ENCODE peak calls at places on chromosomes 16 and 17, in ten cellular contexts. One of them, this sample, is unnamed.

GRCh38 chr16:64712027-64712426 is 409.8 kb downstream of the CDH11 start:
- DNase-seq in Peyer's patch: no peak
- DNase-seq in body of pancreas: no peak
- DNase-seq in adrenal gland: no peak
- DNase-seq in prostate gland: no peak
- DNase-seq in spleen: no peak
- DNase-seq in esophagus squamous epithelium: no peak
- DNase-seq in H54: no peak
- DNase-seq in heart left ventricle: no peak
- DNase-seq in sigmoid colon: no peak
- DNase-seq in this sample: no peak

GRCh38 chr16:10937068-10937859 is 5.0 kb downstream of the DEXI start:
- DNase-seq in adrenal gland: no peak
- DNase-seq in Peyer's patch: no peak
- DNase-seq in prostate gland: peak
- DNase-seq in spleen: peak
- DNase-seq in esophagus squamous epithelium: no peak
- DNase-seq in sigmoid colon: no peak
- DNase-seq in heart left ventricle: no peak
- DNase-seq in H54: no peak
- DNase-seq in body of pancreas: peak
- DNase-seq in this sample: no peak

GRCh38 chr16:530111-530817 is 2.8 kb downstream of the CAPN15 start:
- DNase-seq in prostate gland: no peak
- DNase-seq in adrenal gland: no peak
- DNase-seq in sigmoid colon: no peak
- DNase-seq in heart left ventricle: no peak
- DNase-seq in H54: no peak
- DNase-seq in esophagus squamous epithelium: no peak
- DNase-seq in spleen: no peak
- DNase-seq in Peyer's patch: no peak
- DNase-seq in body of pancreas: no peak
- DNase-seq in this sample: no peak

GRCh38 chr17:44386182-44386525 is 3.3 kb downstream of the ITGA2B start:
- DNase-seq in sigmoid colon: no peak
- DNase-seq in adrenal gland: no peak
- DNase-seq in Peyer's patch: no peak
- DNase-seq in heart left ventricle: no peak
- DNase-seq in H54: no peak
- DNase-seq in prostate gland: no peak
- DNase-seq in esophagus squamous epithelium: no peak
- DNase-seq in spleen: no peak
- DNase-seq in body of pancreas: no peak
- DNase-seq in this sample: no peak

GRCh38 chr16:81485225-81485624 is 40.6 kb downstream of the CMIP start:
- DNase-seq in prostate gland: no peak
- DNase-seq in adrenal gland: no peak
- DNase-seq in spleen: no peak
- DNase-seq in esophagus squamous epithelium: no peak
- DNase-seq in heart left ventricle: no peak
- DNase-seq in sigmoid colon: no peak
- DNase-seq in Peyer's patch: no peak
- DNase-seq in H54: no peak
- DNase-seq in body of pancreas: no peak
- DNase-seq in this sample: no peak

GRCh38 chr16:10558746-10559641 is 21.4 kb downstream of the EMP2 start:
- DNase-seq in prostate gland: peak
- DNase-seq in H54: peak
- DNase-seq in spleen: peak
- DNase-seq in Peyer's patch: no peak
- DNase-seq in body of pancreas: peak
- DNase-seq in heart left ventricle: peak
- DNase-seq in sigmoid colon: peak
- DNase-seq in esophagus squamous epithelium: no peak
- DNase-seq in adrenal gland: peak
- DNase-seq in this sample: peak

GRCh38 chr16:15581127-15581815 is 61.7 kb downstream of the MARF1 start:
- DNase-seq in H54: no peak
- DNase-seq in adrenal gland: no peak
- DNase-seq in heart left ventricle: no peak
- DNase-seq in esophagus squamous epithelium: no peak
- DNase-seq in prostate gland: no peak
- DNase-seq in sigmoid colon: no peak
- DNase-seq in spleen: no peak
- DNase-seq in Peyer's patch: no peak
- DNase-seq in body of pancreas: no peak
- DNase-seq in this sample: no peak

GRCh38 chr17:39925282-39926134 is 1.9 kb downstream of the ORMDL3 start:
- DNase-seq in prostate gland: no peak
- DNase-seq in spleen: no peak
- DNase-seq in H54: no peak
- DNase-seq in body of pancreas: no peak
- DNase-seq in adrenal gland: no peak
- DNase-seq in heart left ventricle: no peak
- DNase-seq in sigmoid colon: no peak
- DNase-seq in Peyer's patch: no peak
- DNase-seq in esophagus squamous epithelium: no peak
- DNase-seq in this sample: no peak

GRCh38 chr17:4072487-4073157 is 70.2 kb downstream of the ZZEF1 start:
- DNase-seq in H54: no peak
- DNase-seq in prostate gland: peak
- DNase-seq in body of pancreas: no peak
- DNase-seq in sigmoid colon: no peak
- DNase-seq in spleen: no peak
- DNase-seq in adrenal gland: no peak
- DNase-seq in Peyer's patch: no peak
- DNase-seq in esophagus squamous epithelium: no peak
- DNase-seq in heart left ventricle: no peak
- DNase-seq in this sample: no peak

GRCh38 chr16:14354561-14355351 is 275.3 kb downstream of the PARN start:
- DNase-seq in adrenal gland: peak
- DNase-seq in prostate gland: no peak
- DNase-seq in H54: no peak
- DNase-seq in sigmoid colon: no peak
- DNase-seq in spleen: no peak
- DNase-seq in Peyer's patch: peak
- DNase-seq in body of pancreas: no peak
- DNase-seq in esophagus squamous epithelium: no peak
- DNase-seq in heart left ventricle: no peak
- DNase-seq in this sample: no peak

GRCh38 chr17:29176500-29177351 is 3.5 kb downstream of the MYO18A start:
- DNase-seq in H54: peak
- DNase-seq in spleen: peak
- DNase-seq in Peyer's patch: peak
- DNase-seq in heart left ventricle: no peak
- DNase-seq in prostate gland: peak
- DNase-seq in sigmoid colon: peak
- DNase-seq in body of pancreas: peak
- DNase-seq in adrenal gland: peak
- DNase-seq in esophagus squamous epithelium: no peak
- DNase-seq in this sample: peak

GRCh38 chr17:72388765-72389473 is 268.1 kb downstream of the SOX9 start:
- DNase-seq in body of pancreas: no peak
- DNase-seq in sigmoid colon: no peak
- DNase-seq in adrenal gland: no peak
- DNase-seq in H54: peak
- DNase-seq in spleen: no peak
- DNase-seq in Peyer's patch: no peak
- DNase-seq in esophagus squamous epithelium: no peak
- DNase-seq in prostate gland: no peak
- DNase-seq in heart left ventricle: no peak
- DNase-seq in this sample: no peak

GRCh38 chr17:46201491-46201890 is 8.3 kb upstream of the KANSL1 start:
- DNase-seq in H54: no peak
- DNase-seq in body of pancreas: no peak
- DNase-seq in adrenal gland: no peak
- DNase-seq in Peyer's patch: no peak
- DNase-seq in prostate gland: no peak
- DNase-seq in sigmoid colon: no peak
- DNase-seq in spleen: no peak
- DNase-seq in esophagus squamous epithelium: no peak
- DNase-seq in heart left ventricle: no peak
- DNase-seq in this sample: no peak
- TF ChIP-seq POLR2A in H54: no peak
- TF ChIP-seq POLR2A in body of pancreas: no peak
- TF ChIP-seq POLR2A in adrenal gland: no peak
- TF ChIP-seq POLR2A in Peyer's patch: no peak
- TF ChIP-seq POLR2A in prostate gland: no peak
- TF ChIP-seq POLR2A in sigmoid colon: no peak
- TF ChIP-seq POLR2A in spleen: no peak
- TF ChIP-seq POLR2A in esophagus squamous epithelium: no peak
- TF ChIP-seq POLR2A in heart left ventricle: no peak
- TF ChIP-seq POLR2A in this sample: no peak

GRCh38 chr16:29821663-29822115 is 1.4 kb downstream of the MVP start:
- DNase-seq in sigmoid colon: no peak
- DNase-seq in heart left ventricle: no peak
- DNase-seq in Peyer's patch: no peak
- DNase-seq in H54: no peak
- DNase-seq in body of pancreas: peak
- DNase-seq in spleen: no peak
- DNase-seq in adrenal gland: no peak
- DNase-seq in prostate gland: no peak
- DNase-seq in esophagus squamous epithelium: no peak
- DNase-seq in this sample: no peak
- TF ChIP-seq POLR2A in sigmoid colon: no peak
- TF ChIP-seq POLR2A in heart left ventricle: no peak
- TF ChIP-seq POLR2A in Peyer's patch: peak
- TF ChIP-seq POLR2A in H54: no peak
- TF ChIP-seq POLR2A in body of pancreas: no peak
- TF ChIP-seq POLR2A in spleen: no peak
- TF ChIP-seq POLR2A in adrenal gland: no peak
- TF ChIP-seq POLR2A in prostate gland: no peak
- TF ChIP-seq POLR2A in esophagus squamous epithelium: no peak
- TF ChIP-seq POLR2A in this sample: no peak

DNA sequence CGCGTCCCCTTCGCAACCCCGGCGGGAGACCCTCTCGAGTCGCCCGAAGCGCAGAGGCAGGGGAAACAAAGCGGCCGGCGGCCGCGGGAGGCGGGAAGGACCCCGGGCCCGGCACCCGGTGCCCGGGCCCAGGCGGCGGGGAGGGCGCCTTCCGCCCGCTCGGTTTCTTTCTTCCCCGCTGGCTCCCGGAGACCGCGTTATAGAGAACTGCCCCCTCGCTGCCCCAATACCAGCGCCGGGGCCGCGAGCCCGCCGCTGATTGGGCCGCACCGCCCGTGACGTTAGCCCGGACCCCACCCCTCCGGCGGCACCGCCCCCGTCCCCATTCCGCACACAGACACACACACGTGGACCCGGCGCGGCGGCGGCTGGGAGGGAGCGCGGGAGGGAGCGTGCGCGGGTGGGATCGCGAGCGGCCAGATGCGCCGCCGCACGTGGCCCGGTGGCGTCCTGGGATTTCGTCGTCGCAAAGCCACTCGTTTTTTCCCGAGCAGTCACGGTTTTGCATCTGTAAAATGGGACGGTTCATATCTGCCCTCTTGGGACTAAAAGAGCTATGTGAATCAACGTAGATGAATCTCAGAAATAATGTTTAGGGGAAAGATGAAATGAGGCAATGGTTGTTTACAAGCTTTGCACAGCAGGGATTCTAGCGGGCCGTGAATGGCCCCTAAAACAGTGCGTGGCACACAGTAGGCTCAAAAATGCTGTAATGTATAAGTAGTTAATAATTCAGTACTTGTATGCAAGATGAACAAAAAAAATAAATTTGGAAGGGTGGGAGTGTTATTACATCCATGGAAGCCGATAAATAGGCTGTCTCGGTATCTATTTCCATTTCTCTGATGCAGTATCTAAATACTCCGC is at the start of gene EPOP:
- DNase-seq in spleen: peak
- DNase-seq in sigmoid colon: peak
- DNase-seq in H54: peak
- DNase-seq in prostate gland: peak
- DNase-seq in Peyer's patch: peak
- DNase-seq in heart left ventricle: peak
- DNase-seq in body of pancreas: peak
- DNase-seq in esophagus squamous epithelium: peak
- DNase-seq in adrenal gland: peak
- DNase-seq in this sample: peak
- TF ChIP-seq POLR2A in spleen: no peak
- TF ChIP-seq POLR2A in sigmoid colon: no peak
- TF ChIP-seq POLR2A in H54: peak
- TF ChIP-seq POLR2A in prostate gland: peak
- TF ChIP-seq POLR2A in Peyer's patch: no peak
- TF ChIP-seq POLR2A in heart left ventricle: no peak
- TF ChIP-seq POLR2A in body of pancreas: peak
- TF ChIP-seq POLR2A in esophagus squamous epithelium: peak
- TF ChIP-seq POLR2A in adrenal gland: no peak
- TF ChIP-seq POLR2A in this sample: peak

GRCh38 chr16:88453621-88454314 is 688 bp downstream of the ZFPM1 start:
- DNase-seq in sigmoid colon: no peak
- DNase-seq in spleen: peak
- DNase-seq in body of pancreas: peak
- DNase-seq in prostate gland: no peak
- DNase-seq in adrenal gland: peak
- DNase-seq in H54: no peak
- DNase-seq in esophagus squamous epithelium: no peak
- DNase-seq in heart left ventricle: no peak
- DNase-seq in Peyer's patch: no peak
- DNase-seq in this sample: peak

GRCh38 chr16:88452485-88453216 is 429 bp upstream of the ZFPM1 start:
- DNase-seq in body of pancreas: peak
- DNase-seq in esophagus squamous epithelium: peak
- DNase-seq in Peyer's patch: peak
- DNase-seq in heart left ventricle: peak
- DNase-seq in sigmoid colon: peak
- DNase-seq in H54: peak
- DNase-seq in prostate gland: peak
- DNase-seq in spleen: peak
- DNase-seq in adrenal gland: peak
- DNase-seq in this sample: peak

GRCh38 chr16:88451586-88452484 is 1.2 kb upstream of the ZFPM1 start:
- DNase-seq in prostate gland: no peak
- DNase-seq in esophagus squamous epithelium: no peak
- DNase-seq in spleen: no peak
- DNase-seq in sigmoid colon: no peak
- DNase-seq in heart left ventricle: no peak
- DNase-seq in H54: no peak
- DNase-seq in body of pancreas: no peak
- DNase-seq in adrenal gland: no peak
- DNase-seq in Peyer's patch: no peak
- DNase-seq in this sample: no peak

GRCh38 chr16:88454315-88455057 is 1.4 kb downstream of the ZFPM1 start:
- DNase-seq in H54: no peak
- DNase-seq in spleen: peak
- DNase-seq in Peyer's patch: peak
- DNase-seq in esophagus squamous epithelium: no peak
- DNase-seq in prostate gland: no peak
- DNase-seq in body of pancreas: peak
- DNase-seq in adrenal gland: peak
- DNase-seq in sigmoid colon: no peak
- DNase-seq in heart left ventricle: no peak
- DNase-seq in this sample: peak

GRCh38 chr16:88453217-88453531 is at the start of gene ZFPM1:
- DNase-seq in adrenal gland: no peak
- DNase-seq in Peyer's patch: no peak
- DNase-seq in sigmoid colon: no peak
- DNase-seq in spleen: no peak
- DNase-seq in body of pancreas: no peak
- DNase-seq in prostate gland: no peak
- DNase-seq in heart left ventricle: no peak
- DNase-seq in H54: peak
- DNase-seq in esophagus squamous epithelium: no peak
- DNase-seq in this sample: no peak
- TF ChIP-seq POLR2A in adrenal gland: peak
- TF ChIP-seq POLR2A in Peyer's patch: no peak
- TF ChIP-seq POLR2A in sigmoid colon: no peak
- TF ChIP-seq POLR2A in spleen: no peak
- TF ChIP-seq POLR2A in body of pancreas: peak
- TF ChIP-seq POLR2A in prostate gland: peak
- TF ChIP-seq POLR2A in heart left ventricle: no peak
- TF ChIP-seq POLR2A in H54: peak
- TF ChIP-seq POLR2A in esophagus squamous epithelium: peak
- TF ChIP-seq POLR2A in this sample: peak

GRCh38 chr16:70391881-70392481 is 45.3 kb downstream of the DDX19A start:
- DNase-seq in body of pancreas: no peak
- DNase-seq in sigmoid colon: peak
- DNase-seq in esophagus squamous epithelium: no peak
- DNase-seq in heart left ventricle: no peak
- DNase-seq in adrenal gland: peak
- DNase-seq in Peyer's patch: no peak
- DNase-seq in H54: peak
- DNase-seq in prostate gland: no peak
- DNase-seq in spleen: no peak
- DNase-seq in this sample: no peak
- TF ChIP-seq POLR2A in body of pancreas: no peak
- TF ChIP-seq POLR2A in sigmoid colon: no peak
- TF ChIP-seq POLR2A in esophagus squamous epithelium: no peak
- TF ChIP-seq POLR2A in heart left ventricle: no peak
- TF ChIP-seq POLR2A in adrenal gland: no peak
- TF ChIP-seq POLR2A in Peyer's patch: no peak
- TF ChIP-seq POLR2A in H54: no peak
- TF ChIP-seq POLR2A in prostate gland: no peak
- TF ChIP-seq POLR2A in spleen: no peak
- TF ChIP-seq POLR2A in this sample: no peak